ENCODE peak calls at places on chromosomes 4 and X, in six cellular contexts. X, O, R, B, W and K are unnamed samples.

GRCh38 chr4:125735107-125735506 is 420.4 kb downstream of the FAT4 start:
- DNase-seq in X (peak; percentile 15), O (no peak), R (no peak), B (peak; percentile 33), W (no peak), K (no peak)

GRCh38 chr4:77074961-77075855 is 581 bp downstream of the CCNI start:
- DNase-seq in X (peak; percentile 76), O (peak; percentile 10), R (peak; percentile 79), B (peak; percentile 70), W (no peak), K (peak; percentile 87)

GRCh38 chrX:119753639-119754257 is 4.6 kb upstream of the SOWAHD start:
- DNase-seq in X (peak; percentile 57), O (no peak), R (peak; percentile 20), B (peak; percentile 25), W (no peak), K (peak; percentile 72)

GRCh38 chr4:4734425-4734824 is 125.0 kb upstream of the MSX1 start:
- DNase-seq in X (no peak), O (no peak), R (no peak), B (no peak), W (no peak), K (no peak)

GRCh38 chr4:31370866-31371465 is 650.8 kb downstream of the PCDH7 start:
- DNase-seq in X (peak; percentile 49), O (no peak), R (peak; percentile 19), B (peak; percentile 37), W (peak; percentile 4), K (peak; percentile 13)

GRCh38 chrX:4876268-4876667 is 1162.8 kb upstream of the PRKX start:
- DNase-seq in X (no peak), O (no peak), R (no peak), B (no peak), W (no peak), K (no peak)

GRCh38 chr4:30757357-30757756 is 37.2 kb downstream of the PCDH7 start:
- DNase-seq in X (no peak), O (no peak), R (no peak), B (no peak), W (no peak), K (no peak)

GRCh38 chr4:89266128-89266527 is 41.5 kb downstream of the GPRIN3 start:
- DNase-seq in X (no peak), O (no peak), R (no peak), B (no peak), W (no peak), K (no peak)

GRCh38 chrX:106698693-106699092 is 27.8 kb upstream of the RNF128 start:
- DNase-seq in X (no peak), O (no peak), R (no peak), B (no peak), W (no peak), K (no peak)

GRCh38 chr4:26192921-26193894 is 127.6 kb upstream of the RBPJ start:
- DNase-seq in X (no peak), O (no peak), R (no peak), B (no peak), W (no peak), K (no peak)

GRCh38 chrX:118215346-118215745 is 98.7 kb upstream of the KLHL13 start:
- DNase-seq in X (no peak), O (no peak), R (no peak), B (no peak), W (no peak), K (no peak)

GRCh38 chr4:90503677-90504076 is 376.5 kb downstream of the CCSER1 start:
- DNase-seq in X (no peak), O (no peak), R (no peak), B (no peak), W (no peak), K (no peak)

GRCh38 chr4:102089850-102090621 is 255.2 kb downstream of the SLC39A8 start:
- DNase-seq in X (no peak), O (no peak), R (no peak), B (no peak), W (no peak), K (no peak)

GRCh38 chr4:110096406-110096805 is 102.0 kb downstream of the ELOVL6 start:
- DNase-seq in X (no peak), O (no peak), R (no peak), B (no peak), W (no peak), K (no peak)

GRCh38 chr4:185209031-185209851 is at the start of gene SNX25:
- DNase-seq in X (peak; percentile 94), O (no peak), R (peak; percentile 89), B (peak; percentile 73), W (no peak), K (peak; percentile 39)

GRCh38 chr4:102344520-102344954 is 745 bp downstream of the SLC39A8 start:
- DNase-seq in X (peak; percentile 84), O (no peak), R (peak; percentile 71), B (no peak), W (no peak), K (peak; percentile 57)

GRCh38 chr4:80133240-80133783 is 60.3 kb upstream of the ANTXR2 start:
- DNase-seq in X (no peak), O (no peak), R (no peak), B (no peak), W (no peak), K (no peak)

GRCh38 chr4:137529432-137529831 is 2.9 kb downstream of the PCDH18 start:
- DNase-seq in X (no peak), O (no peak), R (no peak), B (no peak), W (no peak), K (no peak)

GRCh38 chr4:41384992-41385391 is 128.3 kb downstream of the UCHL1 start:
- DNase-seq in X (peak; percentile 61), O (no peak), R (peak; percentile 8), B (no peak), W (no peak), K (no peak)

GRCh38 chr4:67162692-67163091 is 382.6 kb downstream of the CENPC start:
- DNase-seq in X (no peak), O (no peak), R (no peak), B (no peak), W (no peak), K (no peak)

DNA sequence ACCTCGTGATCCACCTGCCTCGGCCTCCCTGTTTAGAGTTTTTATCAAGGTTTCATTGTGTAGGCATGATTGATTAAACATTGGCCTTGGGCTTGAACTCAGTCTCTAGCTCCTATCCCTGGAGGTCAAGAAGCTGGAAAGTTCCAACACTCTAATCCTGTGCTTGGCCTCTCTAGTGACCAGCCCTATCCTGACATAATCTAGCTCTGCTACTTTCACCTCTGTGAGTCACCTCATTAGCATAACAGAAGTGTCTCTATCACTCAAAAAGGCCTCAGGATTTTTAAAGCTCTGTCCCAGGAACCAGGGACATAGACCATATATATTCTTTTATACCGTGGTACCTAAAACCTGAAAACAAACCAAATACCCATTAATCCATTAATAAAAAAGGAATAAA is 377.5 kb downstream of the CENPC start:
- DNase-seq in X (no peak), O (no peak), R (no peak), B (no peak), W (no peak), K (no peak)
- TF ChIP-seq GABPA in X (no peak), O (no peak), R (no peak), B (no peak), W (no peak), K (no peak)

GRCh38 chr4:46505131-46505530 is 115.2 kb upstream of the GABRA2 start:
- DNase-seq in X (no peak), O (no peak), R (no peak), B (no peak), W (no peak), K (no peak)
- TF ChIP-seq GABPA in X (no peak), O (no peak), R (no peak), B (no peak), W (no peak), K (no peak)

DNA sequence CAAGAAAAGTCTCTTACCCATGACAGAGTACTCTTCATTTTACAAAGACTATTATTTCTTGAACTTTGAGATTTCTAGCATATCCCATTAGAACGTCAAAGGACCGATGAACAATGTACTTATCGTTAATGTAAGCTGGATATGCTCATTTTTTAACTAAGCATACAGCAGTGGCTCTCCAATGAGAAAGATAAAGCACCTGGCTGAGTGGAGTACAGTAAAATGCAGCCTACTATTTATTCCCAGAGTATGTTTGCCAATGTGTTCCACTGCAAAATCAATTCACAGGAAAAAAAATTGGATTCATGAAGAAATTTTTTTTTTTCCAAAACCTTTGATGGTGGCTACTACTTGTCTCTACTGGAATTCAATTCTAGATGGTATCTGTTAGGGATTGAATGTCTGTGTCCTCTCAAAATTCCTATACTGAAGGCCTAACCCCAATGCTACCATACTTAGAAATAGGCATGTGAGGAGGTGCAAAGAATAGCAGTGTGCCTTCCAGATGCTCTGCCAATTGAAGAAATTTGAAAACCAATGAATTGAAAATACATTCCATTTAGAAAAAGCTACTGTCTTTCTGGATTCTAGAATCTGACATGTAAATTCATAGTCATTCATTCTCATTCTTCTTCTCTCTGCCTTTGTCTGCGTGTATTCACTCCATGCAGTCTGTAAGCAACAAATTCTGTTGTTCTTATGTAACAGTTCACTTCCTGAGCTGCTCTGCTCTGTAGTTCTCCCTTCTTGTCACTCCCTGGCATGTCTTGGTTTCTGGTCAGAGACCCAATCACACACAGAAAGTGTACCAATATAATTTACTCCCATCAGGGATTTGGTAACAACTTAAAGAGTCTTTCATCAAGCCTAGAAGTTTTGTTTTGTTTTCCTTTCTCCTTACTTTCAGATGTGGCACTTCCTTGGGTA is 61.4 kb downstream of the PAPSS1 start:
- DNase-seq in X (no peak), O (no peak), R (no peak), B (no peak), W (no peak), K (peak; percentile 28)
- TF ChIP-seq GABPA in X (no peak), O (no peak), R (no peak), B (no peak), W (no peak), K (no peak)

GRCh38 chrX:13009844-13010243 is 34.6 kb downstream of the FAM9C start:
- DNase-seq in X (no peak), O (no peak), R (no peak), B (no peak), W (no peak), K (no peak)

GRCh38 chrX:13013353-13014110 is 30.9 kb downstream of the FAM9C start:
- DNase-seq in X (no peak), O (no peak), R (peak; percentile 14), B (no peak), W (no peak), K (peak; percentile 98)

GRCh38 chrX:13010546-13010945 is 33.9 kb downstream of the FAM9C start:
- DNase-seq in X (no peak), O (no peak), R (no peak), B (no peak), W (no peak), K (no peak)

GRCh38 chrX:13014111-13015094 is 30.0 kb downstream of the FAM9C start:
- DNase-seq in X (no peak), O (no peak), R (peak; percentile 16), B (no peak), W (no peak), K (no peak)

DNA sequence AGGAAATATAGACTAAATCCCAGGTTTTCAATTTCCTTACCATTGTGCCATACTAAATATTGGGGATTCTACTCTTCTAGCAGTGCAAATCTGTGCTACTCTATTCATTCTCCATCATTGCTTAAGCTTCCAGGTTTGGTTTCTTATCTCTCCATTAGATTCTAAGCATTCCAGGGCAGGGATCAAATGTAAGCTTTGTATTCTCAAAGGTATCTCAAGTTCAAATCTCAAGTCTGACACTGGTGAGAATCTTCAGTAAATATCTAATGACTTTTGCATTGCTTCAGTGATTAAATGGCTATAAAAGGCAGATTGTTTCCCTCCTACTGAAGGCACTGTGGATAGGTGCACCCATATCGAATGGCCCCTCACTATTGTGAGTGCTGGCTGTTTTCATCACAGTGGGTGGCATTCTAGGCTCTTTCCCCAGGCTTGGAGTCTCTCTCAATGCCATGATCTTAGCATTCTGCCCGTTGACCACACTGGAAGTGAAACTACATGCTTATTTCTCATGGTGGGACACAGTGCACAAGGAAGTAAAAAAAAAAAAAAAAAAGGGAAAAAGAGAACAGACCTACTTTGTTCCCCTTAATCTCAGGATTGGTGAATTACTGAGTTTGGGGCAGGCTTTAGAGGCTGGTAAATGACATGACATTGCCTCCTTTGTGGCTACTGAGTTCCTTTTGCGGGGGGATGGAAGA is 28.7 kb downstream of the FAM9C start:
- DNase-seq in X (no peak), O (no peak), R (no peak), B (no peak), W (no peak), K (no peak)
- TF ChIP-seq GABPA in X (no peak), O (no peak), R (no peak), B (no peak), W (no peak), K (no peak)